ENCODE peak calls at places on chromosomes 6 and 20, in four cellular contexts. One of them, this sample, is unnamed.

GRCh38 chr6:27205375-27206278 is 41.9 kb upstream of the PRSS16 start:
- DNase-seq in posterior vena cava: no peak
- DNase-seq in activated T-cell treated with anti-CD3 and anti-CD28 coated beads for 4 hours: no peak
- DNase-seq in SJSA1: no peak
- DNase-seq in this sample: no peak

GRCh38 chr20:7272512-7272911 is 505.0 kb downstream of the BMP2 start:
- DNase-seq in SJSA1: no peak
- DNase-seq in posterior vena cava: no peak
- DNase-seq in activated T-cell treated with anti-CD3 and anti-CD28 coated beads for 4 hours: no peak
- DNase-seq in this sample: no peak

GRCh38 chr6:22189946-22190345 is 106.9 kb downstream of the PRL start:
- DNase-seq in posterior vena cava: no peak
- DNase-seq in SJSA1: no peak
- DNase-seq in activated T-cell treated with anti-CD3 and anti-CD28 coated beads for 4 hours: no peak
- DNase-seq in this sample: no peak

GRCh38 chr20:47760686-47761477 is 24.4 kb downstream of the SULF2 start:
- DNase-seq in activated T-cell treated with anti-CD3 and anti-CD28 coated beads for 4 hours: no peak
- DNase-seq in SJSA1: no peak
- DNase-seq in posterior vena cava: no peak
- DNase-seq in this sample: no peak

GRCh38 chr6:159217595-159218275 is 48.5 kb downstream of the FNDC1 start:
- DNase-seq in posterior vena cava: no peak
- DNase-seq in SJSA1: peak
- DNase-seq in activated T-cell treated with anti-CD3 and anti-CD28 coated beads for 4 hours: no peak
- DNase-seq in this sample: no peak

GRCh38 chr6:32318501-32318900 is 53.2 kb downstream of the TSBP1 start:
- DNase-seq in SJSA1: no peak
- DNase-seq in activated T-cell treated with anti-CD3 and anti-CD28 coated beads for 4 hours: no peak
- DNase-seq in posterior vena cava: no peak
- DNase-seq in this sample: no peak

GRCh38 chr6:44075137-44076015 is 51.9 kb downstream of the MRPL14 start:
- DNase-seq in activated T-cell treated with anti-CD3 and anti-CD28 coated beads for 4 hours: no peak
- DNase-seq in posterior vena cava: no peak
- DNase-seq in SJSA1: no peak
- DNase-seq in this sample: no peak

GRCh38 chr6:126539022-126539421 is 199.1 kb downstream of the CENPW start:
- DNase-seq in posterior vena cava: no peak
- DNase-seq in SJSA1: no peak
- DNase-seq in activated T-cell treated with anti-CD3 and anti-CD28 coated beads for 4 hours: no peak
- DNase-seq in this sample: no peak

GRCh38 chr20:24948939-24949679 is at the start of gene CST7:
- DNase-seq in posterior vena cava: peak
- DNase-seq in SJSA1: peak
- DNase-seq in activated T-cell treated with anti-CD3 and anti-CD28 coated beads for 4 hours: peak
- DNase-seq in this sample: peak

GRCh38 chr6:117561128-117561527 is 41.2 kb downstream of the GOPC start:
- DNase-seq in activated T-cell treated with anti-CD3 and anti-CD28 coated beads for 4 hours: no peak
- DNase-seq in SJSA1: no peak
- DNase-seq in posterior vena cava: no peak
- DNase-seq in this sample: no peak

This sample was measured in stimulated activated CD4-positive, alpha-beta T cell treated with anti-CD3 and anti-CD28 coated beads, TNF-alpha, amount 100 ng/mL, for 4 hours.